ENCODE peak calls at places on chromosomes 7 and 10, in five cellular contexts. One of them, this sample, is unnamed.
A peak's percentile ranks its signal among the peaks of the same experiment; 100 is the strongest.

GRCh38 chr7:38659931-38660330 is 28.8 kb upstream of the AMPH start:
- DNase-seq in colonic mucosa: no peak
- DNase-seq in endodermal cell: no peak
- DNase-seq in left ventricle myocardium inferior: no peak
- DNase-seq in spleen: no peak
- DNase-seq in this sample: no peak

GRCh38 chr10:60953420-60953819 is 9.4 kb upstream of the RHOBTB1 start:
- DNase-seq in colonic mucosa: no peak
- DNase-seq in endodermal cell: no peak
- DNase-seq in left ventricle myocardium inferior: no peak
- DNase-seq in spleen: no peak
- DNase-seq in this sample: no peak

GRCh38 chr7:150954986-150955518 is 23.1 kb downstream of the KCNH2 start:
- DNase-seq in colonic mucosa: no peak
- DNase-seq in endodermal cell: no peak
- DNase-seq in left ventricle myocardium inferior: no peak
- DNase-seq in spleen: no peak
- DNase-seq in this sample: no peak

GRCh38 chr7:43463401-43463980 is 119.4 kb upstream of the STK17A start:
- DNase-seq in colonic mucosa: no peak
- DNase-seq in endodermal cell: peak; percentile 78
- DNase-seq in left ventricle myocardium inferior: no peak
- DNase-seq in spleen: no peak
- DNase-seq in this sample: no peak

GRCh38 chr10:4034907-4035581 is 250.0 kb upstream of the KLF6 start:
- DNase-seq in colonic mucosa: no peak
- DNase-seq in endodermal cell: no peak
- DNase-seq in left ventricle myocardium inferior: no peak
- DNase-seq in spleen: no peak
- DNase-seq in this sample: no peak

GRCh38 chr7:18768256-18768655 is 272.7 kb downstream of the HDAC9 start:
- DNase-seq in colonic mucosa: no peak
- DNase-seq in endodermal cell: no peak
- DNase-seq in left ventricle myocardium inferior: no peak
- DNase-seq in spleen: no peak
- DNase-seq in this sample: no peak

GRCh38 chr7:44107116-44107960 is 3.2 kb downstream of the AEBP1 start:
- DNase-seq in colonic mucosa: no peak
- DNase-seq in endodermal cell: no peak
- DNase-seq in left ventricle myocardium inferior: no peak
- DNase-seq in spleen: peak; percentile 58
- DNase-seq in this sample: no peak

GRCh38 chr10:62019013-62019684 is 117.7 kb downstream of the ARID5B start:
- DNase-seq in colonic mucosa: no peak
- DNase-seq in endodermal cell: no peak
- DNase-seq in left ventricle myocardium inferior: no peak
- DNase-seq in spleen: no peak
- DNase-seq in this sample: no peak

GRCh38 chr7:156020566-156020965 is 208.3 kb upstream of the SHH start:
- DNase-seq in colonic mucosa: no peak
- DNase-seq in endodermal cell: no peak
- DNase-seq in left ventricle myocardium inferior: no peak
- DNase-seq in spleen: no peak
- DNase-seq in this sample: no peak

GRCh38 chr10:132518572-132519381 is 18.8 kb upstream of the INPP5A start:
- DNase-seq in colonic mucosa: peak; percentile 93
- DNase-seq in endodermal cell: peak; percentile 92
- DNase-seq in left ventricle myocardium inferior: peak; percentile 86
- DNase-seq in spleen: peak; percentile 75
- DNase-seq in this sample: no peak
- H3K27ac ChIP-seq in colonic mucosa: no peak overlapping the region
- H3K27ac ChIP-seq in endodermal cell: no peak overlapping the region
- H3K27ac ChIP-seq in left ventricle myocardium inferior: peak overlapping the region; percentile 97
- H3K27ac ChIP-seq in spleen: peak overlapping the region; percentile 81
- H3K27ac ChIP-seq in this sample: no peak overlapping the region

GRCh38 chr10:23581906-23582305 is 143.0 kb downstream of the OTUD1 start:
- DNase-seq in colonic mucosa: no peak
- DNase-seq in endodermal cell: no peak
- DNase-seq in left ventricle myocardium inferior: no peak
- DNase-seq in spleen: no peak
- DNase-seq in this sample: no peak
- H3K4me1 ChIP-seq in colonic mucosa: no peaks in the 10 kb centered on the region
- H3K4me1 ChIP-seq in endodermal cell: no peaks in the 10 kb centered on the region
- H3K4me1 ChIP-seq in left ventricle myocardium inferior: no peaks in the 10 kb centered on the region
- H3K4me1 ChIP-seq in spleen: no peaks in the 10 kb centered on the region
- H3K4me1 ChIP-seq in this sample: no peaks in the 10 kb centered on the region

GRCh38 chr7:98985945-98986344 is 107.6 kb downstream of the TRRAP start:
- DNase-seq in colonic mucosa: no peak
- DNase-seq in endodermal cell: no peak
- DNase-seq in left ventricle myocardium inferior: no peak
- DNase-seq in spleen: no peak
- DNase-seq in this sample: no peak
- H3K36me3 ChIP-seq in colonic mucosa: peaks cover 29% of the 10 kb centered on the region
- H3K36me3 ChIP-seq in endodermal cell: peaks cover 95% of the 10 kb centered on the region
- H3K36me3 ChIP-seq in left ventricle myocardium inferior: peaks cover 99% of the 10 kb centered on the region
- H3K36me3 ChIP-seq in spleen: peaks cover 10% of the 10 kb centered on the region
- H3K36me3 ChIP-seq in this sample: peaks cover 80% of the 10 kb centered on the region

GRCh38 chr7:13989944-13990295 is 454 bp upstream of the ETV1 start:
- DNase-seq in colonic mucosa: peak; percentile 27
- DNase-seq in endodermal cell: no peak
- DNase-seq in left ventricle myocardium inferior: no peak
- DNase-seq in spleen: no peak
- DNase-seq in this sample: no peak

GRCh38 chr7:13989138-13989943 is at the start of gene ETV1:
- DNase-seq in colonic mucosa: peak; percentile 74
- DNase-seq in endodermal cell: peak; percentile 97
- DNase-seq in left ventricle myocardium inferior: peak; percentile 63
- DNase-seq in spleen: peak; percentile 75
- DNase-seq in this sample: peak; percentile 80

GRCh38 chr7:13991791-13992620 is 2.5 kb upstream of the ETV1 start:
- DNase-seq in colonic mucosa: no peak
- DNase-seq in endodermal cell: peak; percentile 49
- DNase-seq in left ventricle myocardium inferior: no peak
- DNase-seq in spleen: no peak
- DNase-seq in this sample: peak; percentile 68

GRCh38 chr7:13990984-13991790 is 1.7 kb upstream of the ETV1 start:
- DNase-seq in colonic mucosa: peak; percentile 94
- DNase-seq in endodermal cell: peak; percentile 99
- DNase-seq in left ventricle myocardium inferior: peak; percentile 97
- DNase-seq in spleen: peak; percentile 90
- DNase-seq in this sample: peak; percentile 99

DNA sequence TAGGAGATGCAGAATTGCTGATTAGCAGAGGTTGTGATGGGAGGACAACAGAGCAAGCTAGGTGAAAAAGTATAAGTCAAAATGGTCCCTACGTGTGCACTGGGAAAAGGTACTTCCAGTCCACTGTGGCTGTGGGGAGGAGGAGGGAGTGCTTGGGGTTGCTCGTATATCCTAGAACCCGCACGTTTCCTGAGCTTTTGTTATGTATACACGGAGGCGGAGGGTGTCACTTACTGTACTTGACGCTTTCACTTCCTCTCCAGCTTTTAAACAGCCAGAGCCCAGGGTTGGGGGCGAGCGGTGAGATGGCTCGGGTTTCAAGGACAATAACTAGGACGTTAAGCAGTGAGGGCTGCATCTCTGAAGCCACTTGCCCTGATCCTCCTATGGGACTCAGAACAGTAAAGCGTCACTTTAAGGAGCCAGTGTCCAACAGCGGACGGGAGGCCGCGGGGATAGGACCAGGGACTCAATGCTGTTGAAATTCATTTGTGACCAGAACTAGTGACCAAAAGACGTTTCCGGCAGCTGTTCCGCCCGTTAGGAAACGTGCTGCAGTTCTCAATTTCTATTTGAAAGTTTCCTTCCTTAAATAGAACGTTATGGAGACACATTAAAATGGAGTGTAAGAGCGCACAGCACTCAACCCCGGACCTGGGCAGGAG is 985 bp upstream of the ETV1 start:
- DNase-seq in colonic mucosa: peak; percentile 56
- DNase-seq in endodermal cell: peak; percentile 94
- DNase-seq in left ventricle myocardium inferior: peak; percentile 34
- DNase-seq in spleen: peak; percentile 68
- DNase-seq in this sample: peak; percentile 87
- H3K27ac ChIP-seq in colonic mucosa: peak overlapping the region; percentile 80
- H3K27ac ChIP-seq in endodermal cell: peak overlapping the region; percentile 91
- H3K27ac ChIP-seq in left ventricle myocardium inferior: peak overlapping the region; percentile 94
- H3K27ac ChIP-seq in spleen: peak overlapping the region; percentile 86
- H3K27ac ChIP-seq in this sample: peak overlapping the region; percentile 96

DNA sequence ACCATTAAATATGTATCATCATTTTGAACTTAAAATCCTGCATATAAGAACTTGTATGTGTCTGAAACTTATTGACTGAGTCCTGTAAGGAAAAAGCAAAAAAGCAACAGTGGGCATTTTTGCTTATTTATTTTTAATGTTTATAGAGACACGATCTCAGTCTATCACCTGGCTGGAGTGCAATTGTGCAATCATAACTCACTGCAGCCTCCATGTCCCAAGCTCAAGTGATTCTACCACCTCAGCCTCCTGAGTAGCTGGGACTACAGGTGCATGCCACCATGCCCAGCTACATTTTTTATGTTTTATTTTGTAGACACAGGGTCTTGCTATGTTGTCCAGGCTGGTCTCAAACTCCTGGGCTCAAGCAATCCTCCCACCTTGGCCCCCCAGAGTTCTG is 32.2 kb downstream of the MYL10 start:
- DNase-seq in colonic mucosa: no peak
- DNase-seq in endodermal cell: no peak
- DNase-seq in left ventricle myocardium inferior: no peak
- DNase-seq in spleen: no peak
- DNase-seq in this sample: no peak
- H3K4me1 ChIP-seq in colonic mucosa: no peaks in the 10 kb centered on the region
- H3K4me1 ChIP-seq in endodermal cell: no peaks in the 10 kb centered on the region
- H3K4me1 ChIP-seq in left ventricle myocardium inferior: no peaks in the 10 kb centered on the region
- H3K4me1 ChIP-seq in spleen: no peaks in the 10 kb centered on the region
- H3K4me1 ChIP-seq in this sample: no peaks in the 10 kb centered on the region

This sample was measured in SJCRH30.